ENCODE peak calls at places on chromosomes 6 and 20, in seven cellular contexts. G is fibroblast of lung, M is IMR-90, H is SK-N-MC, R is HCT116, S is kidney, P is MM.1S. F is an unnamed sample.
A peak's percentile ranks its signal among the peaks of the same experiment; 100 is the strongest.

GRCh38 chr6:119390276-119390793 is 40.8 kb upstream of the MAN1A1 start:
- DNase-seq in G (peak; percentile 41), M (no peak), H (no peak), R (no peak), S (no peak), P (no peak), F (no peak)

GRCh38 chr6:113290684-113291083 is 566.5 kb upstream of the MARCKS start:
- DNase-seq in G (no peak), M (no peak), H (no peak), R (no peak), S (no peak), P (no peak), F (no peak)

GRCh38 chr20:45833883-45834796 is 541 bp downstream of the SNX21 start:
- DNase-seq in G (peak; percentile 67), M (peak; percentile 49), H (no peak), R (no peak), S (peak; percentile 92), P (no peak), F (peak; percentile 77)

GRCh38 chr6:33880746-33881145 is 76.9 kb upstream of the MLN start:
- DNase-seq in G (no peak), M (no peak), H (no peak), R (no peak), S (peak; percentile 14), P (no peak), F (no peak)

GRCh38 chr6:143368426-143368825 is 82.1 kb downstream of the ADAT2 start:
- DNase-seq in G (peak; percentile 47), M (peak; percentile 77), H (no peak), R (no peak), S (no peak), P (no peak), F (no peak)

GRCh38 chr6:110544472-110544871 is 68.1 kb upstream of the SLC22A16 start:
- DNase-seq in G (no peak), M (no peak), H (no peak), R (no peak), S (no peak), P (peak; percentile 22), F (no peak)

GRCh38 chr20:51092238-51092822 is 69.4 kb upstream of the KCNG1 start:
- DNase-seq in G (peak; percentile 36), M (no peak), H (no peak), R (no peak), S (no peak), P (no peak), F (no peak)

GRCh38 chr6:126020305-126021050 is 34.1 kb downstream of the TRMT11 start:
- DNase-seq in G (peak; percentile 54), M (peak; percentile 25), H (no peak), R (no peak), S (no peak), P (no peak), F (no peak)

GRCh38 chr20:50242863-50243609 is 52.4 kb downstream of the CEBPB start:
- DNase-seq in G (peak; percentile 80), M (no peak), H (no peak), R (peak; percentile 77), S (peak; percentile 93), P (no peak), F (no peak)

GRCh38 chr6:125117818-125118217 is 35.8 kb upstream of the TPD52L1 start:
- DNase-seq in G (peak; percentile 56), M (no peak), H (no peak), R (no peak), S (no peak), P (no peak), F (no peak)

DNA sequence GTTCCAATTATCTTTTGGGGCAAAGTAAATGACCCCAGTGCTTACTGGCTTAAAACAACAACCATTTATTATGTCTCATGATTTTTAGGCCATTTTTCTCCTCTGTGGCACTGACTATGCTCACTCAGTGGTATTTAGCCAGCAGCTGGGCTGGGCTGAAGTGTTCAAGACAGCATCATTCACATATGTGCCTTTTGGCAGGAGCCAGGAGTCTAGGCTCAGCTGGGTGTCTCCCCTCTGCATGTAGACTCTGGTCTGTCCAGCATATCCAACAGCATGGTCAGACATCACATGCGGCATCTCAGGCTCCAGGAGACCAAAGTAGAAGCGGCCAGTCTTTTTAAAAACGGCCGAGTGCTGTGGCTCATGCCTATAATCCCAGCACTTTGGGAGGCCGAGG is 120.3 kb upstream of the TOP1 start:
- DNase-seq in G (no peak), M (no peak), H (no peak), R (no peak), S (no peak), P (no peak), F (no peak)
- H3K9ac ChIP-seq in G (no peak overlapping the region), M (no peak overlapping the region), H (no peak overlapping the region), R (no peak overlapping the region), S (no peak overlapping the region), P (no peak overlapping the region), F (no peak overlapping the region)

GRCh38 chr20:36578642-36579041 is 5.2 kb downstream of the TGIF2 start:
- DNase-seq in G (no peak), M (no peak), H (no peak), R (no peak), S (no peak), P (no peak), F (no peak)
- H3K36me3 ChIP-seq in G (peaks cover 2% of the 10 kb centered on the region), M (peaks cover 26% of the 10 kb centered on the region), H (peaks cover 58% of the 10 kb centered on the region), R (peaks cover 9% of the 10 kb centered on the region), S (peaks cover 21% of the 10 kb centered on the region), P (no peaks in the 10 kb centered on the region), F (peaks cover 34% of the 10 kb centered on the region)

DNA sequence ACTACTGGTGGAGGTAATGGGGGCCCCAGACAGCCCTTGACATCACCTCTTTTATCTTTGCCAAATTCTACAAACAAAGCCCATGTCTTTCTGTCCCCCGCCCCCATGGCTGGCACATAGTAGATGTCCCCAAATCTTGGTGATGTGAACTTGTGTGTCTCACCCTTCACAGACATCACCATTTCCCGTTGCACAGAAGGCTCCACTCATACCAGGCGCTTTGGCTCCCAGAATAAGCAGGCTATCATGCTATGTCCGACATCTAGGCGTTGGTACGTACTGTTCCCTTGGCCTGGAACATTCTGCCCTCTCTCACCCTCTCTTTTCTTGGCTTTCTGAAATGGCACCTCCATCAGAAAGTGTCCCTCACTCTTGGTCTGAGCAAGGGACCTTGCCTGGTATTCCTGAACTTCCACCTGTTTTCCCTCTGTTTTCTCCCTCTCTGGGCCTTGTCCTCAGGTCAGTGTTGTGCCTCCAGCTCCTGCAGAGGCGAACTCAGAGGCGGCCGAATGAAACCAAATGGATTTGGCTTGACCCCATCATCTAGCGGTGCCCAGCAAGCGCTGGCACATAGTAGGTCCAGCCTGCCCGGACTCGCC is 968 bp upstream of the CCN5 start:
- DNase-seq in G (no peak), M (no peak), H (no peak), R (no peak), S (peak; percentile 22), P (no peak), F (no peak)
- H3K9ac ChIP-seq in G (no peak overlapping the region), M (no peak overlapping the region), H (no peak overlapping the region), R (no peak overlapping the region), S (no peak overlapping the region), P (no peak overlapping the region), F (no peak overlapping the region)

GRCh38 chr6:36064770-36065396 is 37.3 kb downstream of the MAPK14 start:
- DNase-seq in G (no peak), M (no peak), H (no peak), R (no peak), S (no peak), P (no peak), F (no peak)
- H3K36me3 ChIP-seq in G (no peaks in the 10 kb centered on the region), M (peaks cover 4% of the 10 kb centered on the region), H (peaks cover 16% of the 10 kb centered on the region), R (peaks cover 2% of the 10 kb centered on the region), S (no peaks in the 10 kb centered on the region), P (no peaks in the 10 kb centered on the region), F (peaks cover 29% of the 10 kb centered on the region)

GRCh38 chr6:1392813-1393640 is 3.7 kb downstream of the FOXF2 start:
- DNase-seq in G (no peak), M (no peak), H (no peak), R (no peak), S (peak; percentile 63), P (no peak), F (peak; percentile 5)
- H3K9ac ChIP-seq in G (peak overlapping the region; percentile 87), M (peak overlapping the region; percentile 88), H (no peak overlapping the region), R (no peak overlapping the region), S (no peak overlapping the region), P (no peak overlapping the region), F (no peak overlapping the region)

GRCh38 chr20:34420146-34420545 is 57.1 kb downstream of the ITCH start:
- DNase-seq in G (no peak), M (peak; percentile 21), H (no peak), R (no peak), S (no peak), P (no peak), F (no peak)

GRCh38 chr20:34420975-34421374 is 57.9 kb downstream of the ITCH start:
- DNase-seq in G (no peak), M (no peak), H (no peak), R (no peak), S (no peak), P (no peak), F (no peak)

GRCh38 chr20:34410331-34410730 is 47.3 kb downstream of the ITCH start:
- DNase-seq in G (no peak), M (peak; percentile 26), H (no peak), R (no peak), S (no peak), P (no peak), F (no peak)

GRCh38 chr20:34412453-34412852 is 49.4 kb downstream of the ITCH start:
- DNase-seq in G (no peak), M (no peak), H (no peak), R (no peak), S (no peak), P (no peak), F (no peak)

GRCh38 chr20:34415079-34415478 is 52.0 kb downstream of the ITCH start:
- DNase-seq in G (no peak), M (no peak), H (no peak), R (no peak), S (no peak), P (peak; percentile 83), F (no peak)
- H3K36me3 ChIP-seq in G (no peaks in the 10 kb centered on the region), M (peaks cover 33% of the 10 kb centered on the region), H (peaks cover 62% of the 10 kb centered on the region), R (peaks cover 9% of the 10 kb centered on the region), S (peaks cover 13% of the 10 kb centered on the region), P (peaks cover 8% of the 10 kb centered on the region), F (peaks cover 99% of the 10 kb centered on the region)

DNA sequence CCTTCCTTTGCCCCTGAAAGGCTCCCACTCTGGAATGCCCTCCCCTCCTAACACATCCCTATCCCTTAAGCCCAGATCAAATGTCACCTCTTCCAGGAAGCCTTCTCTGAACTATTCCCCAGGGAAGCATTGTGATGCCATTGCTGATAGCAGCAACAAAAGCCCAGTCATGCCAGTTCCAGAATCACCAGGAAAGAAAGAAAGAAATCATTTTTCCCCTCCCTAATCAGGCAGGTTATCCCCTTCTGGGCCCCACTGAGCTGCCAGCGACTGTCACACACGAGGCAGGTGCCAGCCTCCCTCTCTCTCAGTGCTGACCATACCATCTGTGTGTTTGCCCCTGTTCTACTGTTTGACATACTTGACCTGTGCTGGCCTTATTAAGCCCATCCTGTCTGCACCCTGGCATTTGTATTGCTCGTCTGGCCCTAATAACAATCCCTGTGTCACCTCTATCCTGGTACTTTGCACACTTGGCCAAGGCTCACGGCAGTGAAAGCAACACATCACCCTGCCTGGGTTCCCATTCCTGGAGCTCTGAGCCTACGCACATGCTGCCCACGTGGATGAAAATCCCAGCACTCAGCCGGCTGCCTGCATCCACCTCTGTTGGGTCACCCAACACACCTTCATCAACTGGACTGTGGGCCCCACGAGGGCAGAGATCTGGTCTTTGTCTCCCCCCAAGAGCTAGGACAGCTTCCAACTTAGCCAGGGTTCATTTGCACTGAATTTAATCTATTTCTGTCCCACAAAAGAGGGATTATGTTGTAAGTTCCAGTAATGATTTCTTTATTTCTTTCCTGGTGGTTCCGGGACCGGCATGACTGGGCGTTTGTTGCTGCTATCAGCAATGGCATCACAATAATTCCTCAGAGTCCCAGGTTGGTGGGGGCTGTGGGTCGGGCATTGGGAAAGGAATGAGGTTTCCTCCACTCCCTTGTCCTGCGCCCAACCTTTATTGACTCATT is 5.3 kb upstream of the BPIFB1 start:
- DNase-seq in G (no peak), M (no peak), H (no peak), R (no peak), S (no peak), P (no peak), F (no peak)
- H3K9ac ChIP-seq in G (no peak overlapping the region), M (no peak overlapping the region), H (no peak overlapping the region), R (no peak overlapping the region), S (no peak overlapping the region), P (no peak overlapping the region), F (no peak overlapping the region)

F was measured in neuronal stem cell.